ENCODE peak calls at places on chromosomes 3 and 15, in eight cellular contexts. B, O, V, U, A, I, Y and S are unnamed samples.

GRCh38 chr15:83285979-83286553 is 1.6 kb upstream of the BNC1 start:
- DNase-seq in B (no peak), O (no peak), V (no peak), U (no peak), A (no peak), I (no peak), Y (peak; percentile 91), S (no peak)

GRCh38 chr3:172332256-172333041 is 115.8 kb downstream of the GHSR start:
- DNase-seq in B (no peak), O (peak; percentile 68), V (no peak), U (peak; percentile 69), A (peak; percentile 76), I (peak; percentile 54), Y (peak; percentile 62), S (peak; percentile 67)

GRCh38 chr3:24591661-24592555 is 97.3 kb upstream of the THRB start:
- DNase-seq in B (no peak), O (no peak), V (no peak), U (no peak), A (no peak), I (no peak), Y (peak; percentile 56), S (no peak)

GRCh38 chr3:20742903-20743302 is 556.9 kb upstream of the SGO1 start:
- DNase-seq in B (no peak), O (no peak), V (no peak), U (no peak), A (no peak), I (no peak), Y (no peak), S (no peak)

GRCh38 chr3:169146112-169146665 is 517.3 kb downstream of the MECOM start:
- DNase-seq in B (peak; percentile 20), O (peak; percentile 15), V (no peak), U (peak; percentile 70), A (peak; percentile 73), I (no peak), Y (peak; percentile 46), S (peak; percentile 14)

GRCh38 chr3:185653949-185654757 is 68.1 kb downstream of the SENP2 start:
- DNase-seq in B (no peak), O (no peak), V (peak; percentile 70), U (no peak), A (no peak), I (no peak), Y (no peak), S (no peak)

GRCh38 chr15:95292790-95293450 is 1037.6 kb upstream of the NR2F2 start:
- DNase-seq in B (no peak), O (no peak), V (no peak), U (no peak), A (peak; percentile 72), I (no peak), Y (no peak), S (no peak)

GRCh38 chr3:53162672-53163458 is 1.9 kb downstream of the PRKCD start:
- DNase-seq in B (no peak), O (no peak), V (no peak), U (peak; percentile 38), A (peak; percentile 45), I (peak; percentile 80), Y (peak; percentile 12), S (no peak)

GRCh38 chr3:196117809-196118208 is 35.9 kb upstream of the TFRC start:
- DNase-seq in B (no peak), O (no peak), V (no peak), U (no peak), A (no peak), I (peak; percentile 66), Y (no peak), S (peak; percentile 20)

GRCh38 chr3:114356084-114357009 is 62.5 kb downstream of the TIGIT start:
- DNase-seq in B (no peak), O (no peak), V (no peak), U (no peak), A (no peak), I (no peak), Y (no peak), S (no peak)

GRCh38 chr3:121871434-121871833 is 22.8 kb upstream of the SLC15A2 start:
- DNase-seq in B (no peak), O (no peak), V (no peak), U (no peak), A (no peak), I (no peak), Y (no peak), S (no peak)

GRCh38 chr15:40235201-40235890 is 3.5 kb upstream of the PAK6 start:
- DNase-seq in B (no peak), O (no peak), V (no peak), U (no peak), A (no peak), I (no peak), Y (no peak), S (peak; percentile 20)

GRCh38 chr15:60396964-60397771 is 618 bp downstream of the ANXA2 start:
- DNase-seq in B (peak; percentile 71), O (peak; percentile 72), V (no peak), U (peak; percentile 52), A (peak; percentile 66), I (peak; percentile 88), Y (peak; percentile 82), S (peak; percentile 83)

GRCh38 chr15:38266247-38266996 is 13.8 kb downstream of the SPRED1 start:
- DNase-seq in B (no peak), O (no peak), V (no peak), U (no peak), A (no peak), I (no peak), Y (peak; percentile 22), S (no peak)

GRCh38 chr15:87347806-87348515 is 908.6 kb downstream of the NTRK3 start:
- DNase-seq in B (no peak), O (no peak), V (no peak), U (no peak), A (no peak), I (no peak), Y (no peak), S (no peak)

GRCh38 chr3:146638718-146639117 is 33.6 kb upstream of the PLSCR5 start:
- DNase-seq in B (no peak), O (no peak), V (no peak), U (no peak), A (no peak), I (no peak), Y (no peak), S (no peak)

GRCh38 chr15:34240537-34240936 is 15.7 kb downstream of the EMC4 start:
- DNase-seq in B (no peak), O (no peak), V (no peak), U (no peak), A (no peak), I (no peak), Y (no peak), S (no peak)

GRCh38 chr3:145620002-145620401 is 541.0 kb downstream of the PLOD2 start:
- DNase-seq in B (no peak), O (no peak), V (no peak), U (no peak), A (no peak), I (no peak), Y (no peak), S (no peak)

GRCh38 chr15:52112203-52112750 is 298 bp downstream of the BCL2L10 start:
- DNase-seq in B (no peak), O (peak; percentile 62), V (peak; percentile 84), U (no peak), A (peak; percentile 52), I (peak; percentile 57), Y (no peak), S (peak; percentile 65)

GRCh38 chr15:74837482-74837881 is 5.5 kb downstream of the ULK3 start:
- DNase-seq in B (no peak), O (peak; percentile 50), V (no peak), U (no peak), A (no peak), I (no peak), Y (no peak), S (no peak)
- TF ChIP-seq CTCF in B (no peak), O (no peak), V (no peak), U (no peak), A (no peak), I (no peak), Y (no peak), S (no peak)

DNA sequence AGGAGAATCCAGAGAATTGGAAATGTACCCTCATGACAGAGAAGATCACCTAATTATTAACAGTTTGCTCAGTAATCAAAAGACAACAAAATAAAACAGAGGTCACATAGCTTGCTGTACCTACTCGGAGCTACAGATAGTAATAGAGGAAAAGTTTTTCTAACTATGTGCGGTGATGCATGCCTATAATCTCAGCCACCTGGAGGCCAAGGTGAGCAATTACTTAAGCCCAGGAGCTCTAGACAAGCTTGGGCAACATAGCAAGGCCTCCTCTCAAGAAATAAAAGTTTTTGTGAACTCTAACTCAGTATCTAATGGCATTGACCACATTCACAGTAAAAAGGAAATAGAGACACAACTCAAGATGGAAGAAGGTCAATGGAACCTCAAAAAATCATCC is 243.6 kb downstream of the ATP8B4 start:
- DNase-seq in B (no peak), O (no peak), V (no peak), U (no peak), A (no peak), I (peak; percentile 28), Y (no peak), S (no peak)
- TF ChIP-seq CTCF in B (no peak), O (no peak), V (no peak), U (no peak), A (no peak), I (peak; percentile 35), Y (no peak), S (no peak)

DNA sequence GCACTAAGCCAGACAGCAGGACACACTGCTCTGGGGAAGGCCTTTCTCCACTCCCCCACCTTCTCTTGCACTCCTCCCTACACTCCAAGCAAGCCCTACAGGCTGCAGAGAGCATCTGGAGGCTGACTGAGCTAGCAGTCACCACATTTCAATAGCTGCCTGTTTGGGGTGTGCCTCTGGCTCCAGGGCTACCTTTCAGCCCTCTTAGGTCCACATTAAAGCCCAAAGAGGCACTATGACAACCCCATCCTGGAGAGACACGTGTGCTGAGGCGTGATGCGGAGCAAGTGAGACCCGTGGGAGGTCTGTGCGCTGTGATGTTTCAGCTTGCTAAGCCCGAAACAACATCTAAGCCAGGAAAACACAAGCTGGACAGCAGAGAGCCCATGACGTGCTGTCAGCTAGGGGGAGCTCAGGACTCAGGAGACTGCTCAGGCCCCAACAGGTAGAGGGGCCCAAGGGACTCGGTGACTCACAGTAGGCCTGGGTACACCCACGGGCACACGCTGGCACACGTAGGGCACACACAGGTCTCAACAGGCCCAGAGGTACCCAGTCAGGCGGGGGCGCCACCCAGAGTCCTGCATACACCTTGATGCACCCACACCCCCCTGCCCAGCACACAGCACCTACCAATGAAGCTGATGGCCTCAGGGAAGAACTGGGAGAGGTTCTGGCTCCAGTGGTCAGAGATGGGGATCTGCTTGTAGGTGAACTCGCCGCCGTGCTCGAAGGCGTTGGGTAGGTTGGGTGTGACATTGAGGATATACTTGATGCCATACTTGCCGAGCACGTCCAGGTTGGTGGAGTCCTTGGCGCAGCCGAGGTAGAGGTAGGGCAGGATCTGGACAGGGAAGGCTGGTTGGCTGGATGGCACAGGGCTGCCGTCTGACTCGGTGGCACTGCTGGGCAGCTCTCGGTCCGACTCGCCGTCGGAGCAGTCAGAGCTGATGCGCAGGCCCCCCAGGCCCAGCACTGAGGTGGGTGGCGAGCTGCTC is 2.8 kb downstream of the DUSP7 start:
- DNase-seq in B (no peak), O (no peak), V (no peak), U (peak; percentile 17), A (no peak), I (peak; percentile 56), Y (no peak), S (peak; percentile 65)
- TF ChIP-seq CTCF in B (no peak), O (no peak), V (peak; percentile 10), U (no peak), A (no peak), I (peak; percentile 41), Y (peak; percentile 23), S (peak; percentile 68)

DNA sequence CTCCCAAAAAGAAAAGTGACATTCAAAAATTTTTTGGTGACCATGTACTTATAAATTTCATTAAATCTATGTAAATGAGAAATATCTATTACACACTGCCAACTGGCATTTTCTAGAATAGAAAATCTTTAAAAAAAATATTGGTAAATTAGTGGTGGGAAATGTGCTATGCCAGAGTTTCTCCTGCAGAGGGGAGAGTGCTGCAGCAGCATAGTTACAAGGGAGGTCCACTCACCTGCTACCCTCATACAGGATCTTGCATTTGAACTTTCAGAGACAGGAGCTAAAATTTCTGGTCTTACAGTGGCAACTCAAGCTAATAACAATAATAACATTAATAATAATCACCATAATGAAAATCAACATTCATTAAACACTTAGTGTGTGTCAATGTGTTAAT is 459.6 kb downstream of the NSUN3 start:
- DNase-seq in B (no peak), O (no peak), V (no peak), U (no peak), A (no peak), I (no peak), Y (no peak), S (no peak)
- TF ChIP-seq CTCF in B (no peak), O (no peak), V (peak; percentile 39), U (peak; percentile 5), A (no peak), I (no peak), Y (no peak), S (no peak)